ENCODE peak calls at places on chromosomes 13 and 19, in five cellular contexts. F, I, R, W and H are unnamed samples.

GRCh38 chr19:28428644-28429348 is 784.2 kb downstream of the UQCRFS1 start:
- DNase-seq in F (no peak), I (no peak), R (no peak), W (no peak), H (no peak)

GRCh38 chr19:41354343-41354974 is 737 bp upstream of the TGFB1 start:
- DNase-seq in F (no peak), I (no peak), R (no peak), W (no peak), H (no peak)

GRCh38 chr13:92012787-92013186 is 614.4 kb downstream of the GPC5 start:
- DNase-seq in R (no peak), F (peak; percentile 8), I (no peak), W (no peak), H (no peak)

GRCh38 chr19:51688665-51689571 is 4.2 kb upstream of the SPACA6 start:
- DNase-seq in W (peak; percentile 94), R (peak; percentile 94), I (no peak), F (peak; percentile 92), H (peak; percentile 88)

GRCh38 chr19:51407631-51408131 is 9.8 kb downstream of the SIGLEC10 start:
- DNase-seq in F (no peak), R (no peak), I (peak; percentile 54), W (no peak), H (no peak)

GRCh38 chr19:28815257-28815656 is 397.7 kb downstream of the UQCRFS1 start:
- DNase-seq in W (no peak), R (no peak), I (no peak), F (no peak), H (no peak)

GRCh38 chr13:46751811-46752635 is 44.9 kb downstream of the ESD start:
- DNase-seq in F (no peak), R (no peak), W (peak; percentile 9), I (peak; percentile 63), H (no peak)

GRCh38 chr19:48745208-48745995 is 1.3 kb downstream of the IZUMO1 start:
- DNase-seq in F (peak; percentile 56), R (peak; percentile 61), I (peak; percentile 73), W (peak; percentile 88), H (no peak)

GRCh38 chr13:37448072-37448471 is 150.5 kb downstream of the POSTN start:
- DNase-seq in R (no peak), W (no peak), F (no peak), I (no peak), H (no peak)

GRCh38 chr19:47158879-47159509 is 28.4 kb downstream of the SAE1 start:
- DNase-seq in I (peak; percentile 61), W (no peak), R (no peak), F (no peak), H (no peak)

DNA sequence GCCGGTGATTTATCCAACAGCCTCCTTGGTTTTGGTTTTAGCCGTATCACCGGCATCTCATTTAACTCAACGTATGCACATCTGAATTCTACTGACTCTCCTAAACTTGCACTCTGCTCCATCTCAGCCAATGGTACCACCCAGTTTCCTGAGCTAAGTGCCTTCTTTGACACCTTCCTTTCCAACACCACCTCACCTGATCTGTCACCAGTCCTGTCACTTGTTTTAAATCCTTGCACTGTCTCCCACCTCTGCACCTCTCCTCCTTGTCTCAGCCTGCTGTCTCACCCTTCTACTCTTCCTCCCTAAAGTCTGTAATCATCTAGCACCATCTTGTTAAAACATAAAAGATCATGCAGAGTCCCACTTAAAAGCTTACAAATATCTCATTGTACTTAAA is 28.1 kb upstream of the TPT1 start:
- DNase-seq in R (no peak), I (no peak), F (no peak), W (no peak), H (no peak)
- H3K4me1 ChIP-seq in R (peaks cover 28% of the 10 kb centered on the region), I (peaks cover 18% of the 10 kb centered on the region), F (peaks cover 47% of the 10 kb centered on the region), W (peaks cover 7% of the 10 kb centered on the region), H (peaks cover 28% of the 10 kb centered on the region)

GRCh38 chr19:45887311-45887710 is 1.4 kb upstream of the IRF2BP1 start:
- DNase-seq in R (no peak), I (no peak), F (no peak), W (no peak), H (no peak)
- H3K4me3 ChIP-seq in R (peak overlapping the region; percentile 93), I (peak overlapping the region; percentile 84), F (peak overlapping the region; percentile 87), W (peak overlapping the region; percentile 79), H (peak overlapping the region; percentile 92)

GRCh38 chr19:56114711-56115110 is 6.4 kb downstream of the ZNF787 start:
- DNase-seq in I (no peak), R (no peak), F (no peak), W (no peak), H (peak; percentile 35)
- H3K4me1 ChIP-seq in I (peaks cover 18% of the 10 kb centered on the region), R (peaks cover 88% of the 10 kb centered on the region), F (peaks cover 87% of the 10 kb centered on the region), W (peaks cover 34% of the 10 kb centered on the region), H (peaks cover 85% of the 10 kb centered on the region)

GRCh38 chr13:114323349-114323748 is 9.0 kb downstream of the CHAMP1 start:
- DNase-seq in R (no peak), I (no peak), W (no peak), F (no peak), H (no peak)
- H3K4me3 ChIP-seq in R (no peak overlapping the region), I (no peak overlapping the region), W (no peak overlapping the region), F (no peak overlapping the region), H (no peak overlapping the region)

DNA sequence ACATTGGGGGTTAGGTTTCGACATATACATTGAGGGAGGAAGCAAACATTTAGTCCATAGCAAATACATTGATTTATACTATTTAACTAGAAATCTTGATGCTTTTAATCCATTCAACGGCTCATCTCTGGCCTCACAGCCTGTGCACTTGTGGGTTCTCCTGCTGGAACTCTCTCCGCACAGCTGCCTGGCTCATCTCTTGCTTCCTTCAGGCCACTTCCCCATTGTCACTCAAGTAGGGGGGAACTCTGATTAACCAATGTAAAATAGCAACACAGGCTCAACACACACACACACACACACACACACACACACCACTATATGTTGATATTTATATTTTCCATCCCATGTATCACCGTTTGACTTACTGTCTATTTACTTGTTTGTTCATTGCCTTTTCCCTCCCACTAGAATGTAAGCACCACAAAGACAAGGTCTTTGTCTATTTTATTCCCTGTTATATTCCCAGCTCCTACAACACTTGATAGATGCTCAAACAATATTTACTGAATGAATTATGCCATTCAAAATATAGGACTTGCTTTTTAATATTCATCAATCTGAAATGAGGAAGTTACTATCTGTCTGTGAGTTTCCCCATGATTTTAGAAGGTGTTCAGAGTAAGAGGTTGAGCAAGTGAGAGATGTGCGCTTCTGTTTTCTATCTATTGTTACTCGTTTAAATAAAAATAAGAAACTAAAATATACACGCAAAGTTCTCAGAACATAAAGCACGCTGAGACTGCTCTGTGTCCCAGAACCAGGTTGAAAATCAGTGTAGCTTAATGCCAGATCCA is 29.8 kb upstream of the PABPC3 start:
- DNase-seq in F (no peak), I (no peak), W (no peak), R (no peak), H (no peak)
- H3K4me1 ChIP-seq in F (no peaks in the 10 kb centered on the region), I (no peaks in the 10 kb centered on the region), W (peaks cover 21% of the 10 kb centered on the region), R (no peaks in the 10 kb centered on the region), H (no peaks in the 10 kb centered on the region)